ENCODE peak calls at places on chromosomes 11 and 22, in eight cellular contexts. One of them, this sample, is unnamed.

GRCh38 chr11:28963189-28963588 is 855.0 kb downstream of the METTL15 start:
- DNase-seq in CD4-positive, CD25-positive, alpha-beta regulatory T cell: no peak
- DNase-seq in Peyer's patch: no peak
- DNase-seq in A549: no peak
- DNase-seq in CD8-positive, alpha-beta memory T cell: no peak
- DNase-seq in breast epithelium: no peak
- DNase-seq in AG04450: no peak
- DNase-seq in iPS DF 6.9: no peak
- DNase-seq in this sample: no peak

GRCh38 chr22:31218565-31219262 is 6.6 kb downstream of the LIMK2 start:
- DNase-seq in Peyer's patch: no peak
- DNase-seq in CD8-positive, alpha-beta memory T cell: no peak
- DNase-seq in A549: no peak
- DNase-seq in AG04450: no peak
- DNase-seq in breast epithelium: no peak
- DNase-seq in iPS DF 6.9: no peak
- DNase-seq in CD4-positive, CD25-positive, alpha-beta regulatory T cell: no peak
- DNase-seq in this sample: no peak

GRCh38 chr11:107508201-107508857 is 50.7 kb upstream of the CWF19L2 start:
- DNase-seq in AG04450: no peak
- DNase-seq in A549: no peak
- DNase-seq in breast epithelium: no peak
- DNase-seq in Peyer's patch: no peak
- DNase-seq in iPS DF 6.9: no peak
- DNase-seq in CD4-positive, CD25-positive, alpha-beta regulatory T cell: no peak
- DNase-seq in CD8-positive, alpha-beta memory T cell: no peak
- DNase-seq in this sample: no peak

GRCh38 chr11:120127236-120127635 is 10.7 kb downstream of the TRIM29 start:
- DNase-seq in A549: no peak
- DNase-seq in CD4-positive, CD25-positive, alpha-beta regulatory T cell: no peak
- DNase-seq in CD8-positive, alpha-beta memory T cell: no peak
- DNase-seq in breast epithelium: no peak
- DNase-seq in iPS DF 6.9: no peak
- DNase-seq in Peyer's patch: no peak
- DNase-seq in AG04450: no peak
- DNase-seq in this sample: no peak

GRCh38 chr22:50691521-50691920 is 18.9 kb downstream of the SHANK3 start:
- DNase-seq in CD8-positive, alpha-beta memory T cell: peak; percentile 13
- DNase-seq in breast epithelium: no peak
- DNase-seq in AG04450: no peak
- DNase-seq in Peyer's patch: peak; percentile 52
- DNase-seq in iPS DF 6.9: no peak
- DNase-seq in CD4-positive, CD25-positive, alpha-beta regulatory T cell: peak; percentile 31
- DNase-seq in A549: no peak
- DNase-seq in this sample: no peak

GRCh38 chr11:30333405-30333804 is 10.5 kb downstream of the ARL14EP start:
- DNase-seq in AG04450: no peak
- DNase-seq in A549: no peak
- DNase-seq in iPS DF 6.9: no peak
- DNase-seq in CD8-positive, alpha-beta memory T cell: no peak
- DNase-seq in Peyer's patch: no peak
- DNase-seq in breast epithelium: no peak
- DNase-seq in CD4-positive, CD25-positive, alpha-beta regulatory T cell: no peak
- DNase-seq in this sample: no peak

GRCh38 chr11:82796970-82797594 is 63.4 kb upstream of the FAM181B start:
- DNase-seq in Peyer's patch: no peak
- DNase-seq in iPS DF 6.9: no peak
- DNase-seq in AG04450: no peak
- DNase-seq in A549: no peak
- DNase-seq in CD8-positive, alpha-beta memory T cell: no peak
- DNase-seq in breast epithelium: no peak
- DNase-seq in CD4-positive, CD25-positive, alpha-beta regulatory T cell: no peak
- DNase-seq in this sample: no peak

GRCh38 chr11:126194121-126194543 is 17.3 kb downstream of the RPUSD4 start:
- DNase-seq in breast epithelium: peak; percentile 27
- DNase-seq in A549: peak; percentile 55
- DNase-seq in Peyer's patch: peak; percentile 72
- DNase-seq in CD8-positive, alpha-beta memory T cell: no peak
- DNase-seq in iPS DF 6.9: no peak
- DNase-seq in AG04450: no peak
- DNase-seq in CD4-positive, CD25-positive, alpha-beta regulatory T cell: peak; percentile 19
- DNase-seq in this sample: no peak

GRCh38 chr11:45473491-45473890 is 187.3 kb upstream of the SYT13 start:
- DNase-seq in breast epithelium: no peak
- DNase-seq in iPS DF 6.9: no peak
- DNase-seq in CD4-positive, CD25-positive, alpha-beta regulatory T cell: no peak
- DNase-seq in CD8-positive, alpha-beta memory T cell: no peak
- DNase-seq in A549: no peak
- DNase-seq in Peyer's patch: peak; percentile 27
- DNase-seq in AG04450: no peak
- DNase-seq in this sample: no peak

GRCh38 chr11:10309163-10310093 is 4.6 kb downstream of the ADM start:
- DNase-seq in Peyer's patch: peak; percentile 62
- DNase-seq in A549: peak; percentile 80
- DNase-seq in AG04450: no peak
- DNase-seq in iPS DF 6.9: no peak
- DNase-seq in CD4-positive, CD25-positive, alpha-beta regulatory T cell: no peak
- DNase-seq in CD8-positive, alpha-beta memory T cell: no peak
- DNase-seq in breast epithelium: peak; percentile 88
- DNase-seq in this sample: peak; percentile 64

GRCh38 chr22:50628543-50629134 is 687 bp upstream of the ARSA start:
- DNase-seq in A549: no peak
- DNase-seq in AG04450: no peak
- DNase-seq in breast epithelium: no peak
- DNase-seq in Peyer's patch: no peak
- DNase-seq in CD4-positive, CD25-positive, alpha-beta regulatory T cell: peak; percentile 6
- DNase-seq in CD8-positive, alpha-beta memory T cell: no peak
- DNase-seq in iPS DF 6.9: no peak
- DNase-seq in this sample: no peak

GRCh38 chr22:28019360-28019759 is 100.3 kb upstream of the PITPNB start:
- DNase-seq in iPS DF 6.9: no peak
- DNase-seq in Peyer's patch: peak; percentile 30
- DNase-seq in AG04450: no peak
- DNase-seq in breast epithelium: no peak
- DNase-seq in CD4-positive, CD25-positive, alpha-beta regulatory T cell: no peak
- DNase-seq in A549: no peak
- DNase-seq in CD8-positive, alpha-beta memory T cell: no peak
- DNase-seq in this sample: peak; percentile 28

GRCh38 chr22:17741866-17742527 is 32.3 kb downstream of the BID start:
- DNase-seq in CD8-positive, alpha-beta memory T cell: no peak
- DNase-seq in CD4-positive, CD25-positive, alpha-beta regulatory T cell: no peak
- DNase-seq in iPS DF 6.9: no peak
- DNase-seq in A549: no peak
- DNase-seq in breast epithelium: no peak
- DNase-seq in Peyer's patch: no peak
- DNase-seq in AG04450: no peak
- DNase-seq in this sample: no peak

GRCh38 chr11:19777342-19778102 is 64.9 kb downstream of the NAV2 start:
- DNase-seq in CD4-positive, CD25-positive, alpha-beta regulatory T cell: no peak
- DNase-seq in iPS DF 6.9: no peak
- DNase-seq in CD8-positive, alpha-beta memory T cell: no peak
- DNase-seq in AG04450: peak; percentile 27
- DNase-seq in A549: peak; percentile 68
- DNase-seq in Peyer's patch: peak; percentile 52
- DNase-seq in breast epithelium: no peak
- DNase-seq in this sample: no peak

GRCh38 chr11:19777032-19777341 is 64.3 kb downstream of the NAV2 start:
- DNase-seq in breast epithelium: no peak
- DNase-seq in iPS DF 6.9: no peak
- DNase-seq in CD8-positive, alpha-beta memory T cell: no peak
- DNase-seq in AG04450: no peak
- DNase-seq in Peyer's patch: no peak
- DNase-seq in CD4-positive, CD25-positive, alpha-beta regulatory T cell: no peak
- DNase-seq in A549: peak; percentile 38
- DNase-seq in this sample: no peak

GRCh38 chr11:19781351-19781750 is 68.7 kb downstream of the NAV2 start:
- DNase-seq in Peyer's patch: no peak
- DNase-seq in CD8-positive, alpha-beta memory T cell: no peak
- DNase-seq in AG04450: no peak
- DNase-seq in breast epithelium: no peak
- DNase-seq in CD4-positive, CD25-positive, alpha-beta regulatory T cell: no peak
- DNase-seq in A549: no peak
- DNase-seq in iPS DF 6.9: no peak
- DNase-seq in this sample: no peak

GRCh38 chr11:19775622-19776021 is 63.0 kb downstream of the NAV2 start:
- DNase-seq in Peyer's patch: no peak
- DNase-seq in iPS DF 6.9: no peak
- DNase-seq in AG04450: no peak
- DNase-seq in breast epithelium: no peak
- DNase-seq in A549: no peak
- DNase-seq in CD8-positive, alpha-beta memory T cell: no peak
- DNase-seq in CD4-positive, CD25-positive, alpha-beta regulatory T cell: no peak
- DNase-seq in this sample: no peak

GRCh38 chr11:19779740-19780139 is 67.1 kb downstream of the NAV2 start:
- DNase-seq in iPS DF 6.9: no peak
- DNase-seq in CD8-positive, alpha-beta memory T cell: no peak
- DNase-seq in AG04450: no peak
- DNase-seq in Peyer's patch: no peak
- DNase-seq in A549: no peak
- DNase-seq in CD4-positive, CD25-positive, alpha-beta regulatory T cell: no peak
- DNase-seq in breast epithelium: no peak
- DNase-seq in this sample: no peak
- H3K27ac ChIP-seq in iPS DF 6.9: no peak overlapping the region
- H3K27ac ChIP-seq in CD8-positive, alpha-beta memory T cell: no peak overlapping the region
- H3K27ac ChIP-seq in AG04450: no peak overlapping the region
- H3K27ac ChIP-seq in Peyer's patch: no peak overlapping the region
- H3K27ac ChIP-seq in A549: no peak overlapping the region
- H3K27ac ChIP-seq in CD4-positive, CD25-positive, alpha-beta regulatory T cell: no peak overlapping the region
- H3K27ac ChIP-seq in breast epithelium: no peak overlapping the region
- H3K27ac ChIP-seq in this sample: no peak overlapping the region

DNA sequence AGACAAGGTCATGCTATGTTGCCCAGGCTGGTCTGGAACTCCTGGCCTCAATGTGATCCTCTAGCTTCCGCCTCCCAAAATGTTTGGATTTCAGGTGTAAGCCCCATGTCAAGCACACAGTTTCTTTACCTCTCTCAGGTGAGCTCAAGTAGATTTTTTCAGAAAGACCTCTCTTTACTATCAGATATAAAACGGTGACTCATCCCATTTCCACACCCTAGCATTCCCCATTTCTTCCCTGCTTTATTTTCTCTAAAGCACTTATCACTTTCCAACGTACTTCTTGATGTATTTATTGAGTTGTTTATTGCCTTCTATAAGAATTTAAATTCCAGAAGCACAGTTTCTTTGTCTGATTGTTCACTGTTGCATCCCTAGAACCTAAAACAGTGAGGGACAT is 3.7 kb downstream of the TSG101 start:
- DNase-seq in CD8-positive, alpha-beta memory T cell: no peak
- DNase-seq in iPS DF 6.9: no peak
- DNase-seq in AG04450: no peak
- DNase-seq in CD4-positive, CD25-positive, alpha-beta regulatory T cell: no peak
- DNase-seq in Peyer's patch: no peak
- DNase-seq in A549: no peak
- DNase-seq in breast epithelium: no peak
- DNase-seq in this sample: no peak
- H3K27ac ChIP-seq in CD8-positive, alpha-beta memory T cell: no peak overlapping the region
- H3K27ac ChIP-seq in iPS DF 6.9: no peak overlapping the region
- H3K27ac ChIP-seq in AG04450: no peak overlapping the region
- H3K27ac ChIP-seq in CD4-positive, CD25-positive, alpha-beta regulatory T cell: no peak overlapping the region
- H3K27ac ChIP-seq in Peyer's patch: no peak overlapping the region
- H3K27ac ChIP-seq in A549: no peak overlapping the region
- H3K27ac ChIP-seq in breast epithelium: no peak overlapping the region
- H3K27ac ChIP-seq in this sample: no peak overlapping the region

GRCh38 chr11:118602331-118602730 is 5.1 kb upstream of the PHLDB1 start:
- DNase-seq in AG04450: no peak
- DNase-seq in Peyer's patch: no peak
- DNase-seq in CD8-positive, alpha-beta memory T cell: no peak
- DNase-seq in A549: no peak
- DNase-seq in iPS DF 6.9: no peak
- DNase-seq in breast epithelium: no peak
- DNase-seq in CD4-positive, CD25-positive, alpha-beta regulatory T cell: no peak
- DNase-seq in this sample: no peak

GRCh38 chr11:118606157-118606843 is 1.1 kb upstream of the PHLDB1 start:
- DNase-seq in CD4-positive, CD25-positive, alpha-beta regulatory T cell: no peak
- DNase-seq in iPS DF 6.9: no peak
- DNase-seq in breast epithelium: no peak
- DNase-seq in CD8-positive, alpha-beta memory T cell: no peak
- DNase-seq in AG04450: no peak
- DNase-seq in A549: no peak
- DNase-seq in Peyer's patch: no peak
- DNase-seq in this sample: no peak

GRCh38 chr11:118606844-118607228 is 579 bp upstream of the PHLDB1 start:
- DNase-seq in CD4-positive, CD25-positive, alpha-beta regulatory T cell: no peak
- DNase-seq in breast epithelium: no peak
- DNase-seq in CD8-positive, alpha-beta memory T cell: no peak
- DNase-seq in iPS DF 6.9: no peak
- DNase-seq in AG04450: no peak
- DNase-seq in A549: no peak
- DNase-seq in Peyer's patch: no peak
- DNase-seq in this sample: no peak

GRCh38 chr11:118605116-118605867 is 2.1 kb upstream of the PHLDB1 start:
- DNase-seq in breast epithelium: no peak
- DNase-seq in AG04450: peak; percentile 85
- DNase-seq in Peyer's patch: peak; percentile 70
- DNase-seq in CD4-positive, CD25-positive, alpha-beta regulatory T cell: no peak
- DNase-seq in iPS DF 6.9: no peak
- DNase-seq in A549: no peak
- DNase-seq in CD8-positive, alpha-beta memory T cell: no peak
- DNase-seq in this sample: no peak

DNA sequence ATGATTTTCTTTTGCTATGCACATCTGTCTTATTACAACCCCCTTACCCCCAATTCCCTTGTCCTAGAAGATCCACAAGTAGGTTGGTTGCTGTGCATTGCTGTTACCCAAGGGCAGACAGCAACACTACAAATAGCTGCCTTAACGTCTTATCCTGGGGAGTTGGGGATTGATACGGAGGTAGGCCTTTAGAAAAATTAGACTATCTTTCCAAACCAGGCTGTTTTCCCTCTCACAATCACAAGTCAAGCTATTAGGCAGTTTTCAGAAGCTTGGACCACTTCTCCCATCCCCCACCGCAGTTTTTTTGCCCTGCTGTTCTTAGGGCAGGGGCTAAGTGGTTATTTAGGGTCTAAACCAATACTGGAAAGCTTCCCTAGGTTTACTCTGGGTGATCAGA is 2.8 kb upstream of the PHLDB1 start:
- DNase-seq in CD8-positive, alpha-beta memory T cell: no peak
- DNase-seq in breast epithelium: no peak
- DNase-seq in CD4-positive, CD25-positive, alpha-beta regulatory T cell: no peak
- DNase-seq in iPS DF 6.9: no peak
- DNase-seq in AG04450: no peak
- DNase-seq in A549: no peak
- DNase-seq in Peyer's patch: no peak
- DNase-seq in this sample: no peak
- H3K27ac ChIP-seq in CD8-positive, alpha-beta memory T cell: no peak overlapping the region
- H3K27ac ChIP-seq in breast epithelium: peak overlapping the region; percentile 50
- H3K27ac ChIP-seq in CD4-positive, CD25-positive, alpha-beta regulatory T cell: no peak overlapping the region
- H3K27ac ChIP-seq in iPS DF 6.9: no peak overlapping the region
- H3K27ac ChIP-seq in AG04450: peak overlapping the region; percentile 82
- H3K27ac ChIP-seq in A549: no peak overlapping the region
- H3K27ac ChIP-seq in Peyer's patch: peak overlapping the region; percentile 75
- H3K27ac ChIP-seq in this sample: no peak overlapping the region

DNA sequence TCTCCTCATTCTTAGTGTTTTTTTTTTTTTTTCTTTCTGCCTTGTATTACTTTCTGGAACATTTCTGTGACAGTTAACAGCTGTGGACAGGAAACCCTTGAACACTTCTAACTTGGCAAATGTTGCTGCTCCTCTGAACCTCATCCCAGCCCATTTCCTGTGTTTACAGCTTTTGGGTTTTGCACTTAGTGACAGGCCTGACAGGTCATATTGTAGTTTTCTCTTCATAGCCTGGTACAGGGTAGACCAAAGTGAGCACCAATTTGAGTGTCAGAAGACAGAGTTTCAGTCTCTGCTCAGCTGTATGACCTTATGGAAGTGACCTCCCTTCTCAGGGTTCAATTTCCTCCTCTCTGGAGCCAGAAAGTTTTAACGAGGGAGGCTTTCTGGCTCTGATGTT is 91.6 kb downstream of the STIM1 start:
- DNase-seq in CD8-positive, alpha-beta memory T cell: peak; percentile 21
- DNase-seq in iPS DF 6.9: no peak
- DNase-seq in breast epithelium: peak; percentile 47
- DNase-seq in CD4-positive, CD25-positive, alpha-beta regulatory T cell: peak; percentile 65
- DNase-seq in AG04450: no peak
- DNase-seq in A549: no peak
- DNase-seq in Peyer's patch: peak; percentile 86
- DNase-seq in this sample: no peak
- H3K27ac ChIP-seq in CD8-positive, alpha-beta memory T cell: peak overlapping the region; percentile 53
- H3K27ac ChIP-seq in iPS DF 6.9: no peak overlapping the region
- H3K27ac ChIP-seq in breast epithelium: peak overlapping the region; percentile 85
- H3K27ac ChIP-seq in CD4-positive, CD25-positive, alpha-beta regulatory T cell: peak overlapping the region; percentile 80
- H3K27ac ChIP-seq in AG04450: no peak overlapping the region
- H3K27ac ChIP-seq in A549: no peak overlapping the region
- H3K27ac ChIP-seq in Peyer's patch: peak overlapping the region; percentile 76
- H3K27ac ChIP-seq in this sample: no peak overlapping the region